ENCODE peak calls at places on chromosomes 2 and 18, in seven cellular contexts. T is central memory CD4-positive, alpha-beta T cell; X is T follicular helper cell; C is activated CD4-positive, alpha-beta T cell treated with anti-CD3 and anti-CD28 coated beads, Interleukin-2, amount 50 U/mL, for 4 hours; J is H7; Y is stromal cell of bone marrow; N is GM13977. D is an unnamed sample.

GRCh38 chr2:219656523-219656922 is 29.1 kb downstream of the SLC4A3 start:
- DNase-seq in N (no peak), X (no peak), C (no peak), J (no peak), Y (no peak), T (no peak), D (no peak)

GRCh38 chr2:68404901-68405799 is 40.1 kb downstream of the PLEK start:
- DNase-seq in X (no peak), C (no peak), J (no peak), T (no peak), N (no peak), Y (no peak), D (no peak)

GRCh38 chr2:23940262-23940975 is at the start of gene UBXN2A:
- DNase-seq in J (peak; percentile 95), N (peak; percentile 92), Y (peak; percentile 65), C (peak; percentile 58), X (peak; percentile 64), T (peak; percentile 77), D (peak; percentile 39)

GRCh38 chr2:138209009-138209408 is 244.7 kb downstream of the HNMT start:
- DNase-seq in T (no peak), J (no peak), Y (no peak), C (no peak), N (no peak), X (no peak), D (no peak)

GRCh38 chr2:238370482-238371372 is 50.4 kb downstream of the TRAF3IP1 start:
- DNase-seq in Y (peak; percentile 41), X (peak; percentile 31), T (peak; percentile 35), C (peak; percentile 44), N (peak; percentile 62), J (peak; percentile 75), D (no peak)

GRCh38 chr18:45666006-45666405 is 50.7 kb downstream of the SLC14A2 start:
- DNase-seq in C (no peak), J (no peak), T (no peak), Y (no peak), X (no peak), N (no peak), D (no peak)

GRCh38 chr18:67104700-67105284 is 411.7 kb downstream of the DSEL start:
- DNase-seq in X (peak; percentile 4), C (peak; percentile 15), N (peak; percentile 19), T (peak; percentile 5), Y (peak; percentile 66), J (peak; percentile 7), D (peak; percentile 23)

GRCh38 chr2:9693138-9693520 is 62.3 kb upstream of the YWHAQ start:
- DNase-seq in T (no peak), N (no peak), J (peak; percentile 34), Y (peak; percentile 91), X (no peak), C (no peak), D (no peak)

GRCh38 chr18:55699233-55699765 is 111.3 kb upstream of the TCF4 start:
- DNase-seq in X (no peak), Y (no peak), T (no peak), N (no peak), J (no peak), C (no peak), D (no peak)

GRCh38 chr18:3451989-3452749 is 2.2 kb downstream of the TGIF1 start:
- DNase-seq in N (no peak), J (peak; percentile 54), C (no peak), X (no peak), Y (no peak), T (peak; percentile 24), D (peak; percentile 42)

GRCh38 chr2:25043241-25043867 is 1.5 kb downstream of the EFR3B start:
- DNase-seq in T (no peak), Y (peak; percentile 77), N (peak; percentile 30), C (peak; percentile 37), X (peak; percentile 12), J (peak; percentile 66), D (no peak)

GRCh38 chr2:88845772-88846661 is 154.5 kb downstream of the RPIA start:
- DNase-seq in J (no peak), Y (no peak), X (no peak), N (no peak), C (no peak), T (no peak), D (no peak)

GRCh38 chr2:20414806-20415205 is 32.1 kb upstream of the RHOB start:
- DNase-seq in C (no peak), N (no peak), Y (no peak), X (no peak), T (no peak), J (no peak), D (no peak)

GRCh38 chr2:239792649-239793010 is 232.5 kb downstream of the NDUFA10 start:
- DNase-seq in X (no peak), Y (no peak), T (no peak), C (no peak), J (no peak), N (no peak), D (no peak)

GRCh38 chr2:10499911-10500521 is 51.9 kb upstream of the ODC1 start:
- DNase-seq in T (no peak), N (no peak), C (no peak), Y (no peak), J (peak; percentile 28), X (no peak), D (no peak)

GRCh38 chr2:98825404-98825803 is 94.5 kb upstream of the MGAT4A start:
- DNase-seq in T (no peak), X (no peak), J (no peak), C (no peak), N (no peak), Y (no peak), D (no peak)

GRCh38 chr2:168246483-168247340 is 683 bp downstream of the STK39 start:
- DNase-seq in Y (peak; percentile 36), T (peak; percentile 89), X (peak; percentile 73), N (peak; percentile 66), J (peak; percentile 75), C (peak; percentile 66), D (no peak)

GRCh38 chr2:222424729-222425671 is 657 bp downstream of the SGPP2 start:
- DNase-seq in J (peak; percentile 68), X (peak; percentile 48), Y (no peak), C (peak; percentile 34), T (peak; percentile 37), N (peak; percentile 65), D (no peak)

GRCh38 chr2:136441979-136442378 is 323.4 kb upstream of the THSD7B start:
- DNase-seq in X (no peak), Y (no peak), N (no peak), C (no peak), J (no peak), T (no peak), D (no peak)

GRCh38 chr2:3022841-3023372 is 354.7 kb downstream of the EIPR1 start:
- DNase-seq in N (no peak), C (no peak), T (no peak), X (no peak), Y (no peak), J (no peak), D (no peak)

GRCh38 chr2:74025971-74026612 is 41.4 kb downstream of the TET3 start:
- DNase-seq in Y (no peak), N (no peak), T (no peak), X (no peak), C (no peak), J (peak; percentile 62), D (no peak)

GRCh38 chr2:241652722-241653121 is 15.2 kb downstream of the ATG4B start:
- DNase-seq in N (no peak), T (no peak), C (no peak), J (no peak), Y (no peak), X (no peak), D (no peak)

GRCh38 chr2:204869142-204869823 is 324.0 kb downstream of the PARD3B start:
- DNase-seq in J (no peak), C (no peak), N (no peak), X (no peak), T (no peak), Y (peak; percentile 47), D (no peak)

GRCh38 chr2:27191107-27191829 is 20.6 kb upstream of the ATRAID start:
- DNase-seq in T (peak; percentile 41), X (peak; percentile 24), C (peak; percentile 33), Y (peak; percentile 71), J (peak; percentile 80), N (peak; percentile 69), D (no peak)

GRCh38 chr18:46477425-46478011 is 179.5 kb downstream of the LOXHD1 start:
- DNase-seq in X (no peak), J (no peak), Y (no peak), C (no peak), T (no peak), N (no peak), D (no peak)

GRCh38 chr2:199779589-199779988 is 71.4 kb downstream of the FTCDNL1 start:
- DNase-seq in T (no peak), C (no peak), J (no peak), X (no peak), Y (no peak), N (no peak), D (no peak)

GRCh38 chr2:60292242-60292641 is 261.2 kb downstream of the BCL11A start:
- DNase-seq in N (no peak), Y (no peak), J (no peak), C (no peak), X (no peak), T (no peak), D (no peak)